ENCODE peak calls at places on chromosomes 2 and 18, in five cellular contexts. R is IMR-90, P is breast epithelium, G is HL-60, Y is choroid plexus epithelial cell. B is an unnamed sample.

GRCh38 chr2:187139469-187139868 is 290.5 kb upstream of the ZSWIM2 start:
- DNase-seq in R (no peak), P (no peak), G (no peak), Y (no peak), B (no peak)

GRCh38 chr18:46622999-46623398 is 34.0 kb downstream of the LOXHD1 start:
- DNase-seq in R (peak), P (no peak), G (no peak), Y (peak), B (peak)

GRCh38 chr2:16678964-16679363 is 13.3 kb upstream of the CYRIA start:
- DNase-seq in R (no peak), P (no peak), G (no peak), Y (no peak), B (no peak)

GRCh38 chr2:120825370-120826259 is 89.9 kb downstream of the GLI2 start:
- DNase-seq in R (peak), P (no peak), G (no peak), Y (peak), B (peak)

GRCh38 chr2:194672994-194673393 is 984.0 kb upstream of the SLC39A10 start:
- DNase-seq in R (no peak), P (no peak), G (no peak), Y (no peak), B (no peak)

GRCh38 chr2:83459456-83459855 is 999.6 kb downstream of the SUCLG1 start:
- DNase-seq in R (no peak), P (no peak), G (no peak), Y (no peak), B (no peak)

GRCh38 chr2:238614376-238614775 is 187.6 kb downstream of the ASB1 start:
- DNase-seq in R (no peak), P (no peak), G (no peak), Y (no peak), B (no peak)

GRCh38 chr2:153101187-153101586 is 377.4 kb downstream of the RPRM start:
- DNase-seq in R (no peak), P (no peak), G (no peak), Y (no peak), B (no peak)

GRCh38 chr18:52046842-52047241 is 293.2 kb upstream of the DCC start:
- DNase-seq in R (no peak), P (no peak), G (no peak), Y (no peak), B (no peak)

GRCh38 chr18:3624546-3624817 is 174.5 kb downstream of the TGIF1 start:
- DNase-seq in R (no peak), P (no peak), G (no peak), Y (no peak), B (no peak)
- H3K4me3 ChIP-seq in R (peak), P (no peak), G (no peak), Y (no peak), B (no peak)

DNA sequence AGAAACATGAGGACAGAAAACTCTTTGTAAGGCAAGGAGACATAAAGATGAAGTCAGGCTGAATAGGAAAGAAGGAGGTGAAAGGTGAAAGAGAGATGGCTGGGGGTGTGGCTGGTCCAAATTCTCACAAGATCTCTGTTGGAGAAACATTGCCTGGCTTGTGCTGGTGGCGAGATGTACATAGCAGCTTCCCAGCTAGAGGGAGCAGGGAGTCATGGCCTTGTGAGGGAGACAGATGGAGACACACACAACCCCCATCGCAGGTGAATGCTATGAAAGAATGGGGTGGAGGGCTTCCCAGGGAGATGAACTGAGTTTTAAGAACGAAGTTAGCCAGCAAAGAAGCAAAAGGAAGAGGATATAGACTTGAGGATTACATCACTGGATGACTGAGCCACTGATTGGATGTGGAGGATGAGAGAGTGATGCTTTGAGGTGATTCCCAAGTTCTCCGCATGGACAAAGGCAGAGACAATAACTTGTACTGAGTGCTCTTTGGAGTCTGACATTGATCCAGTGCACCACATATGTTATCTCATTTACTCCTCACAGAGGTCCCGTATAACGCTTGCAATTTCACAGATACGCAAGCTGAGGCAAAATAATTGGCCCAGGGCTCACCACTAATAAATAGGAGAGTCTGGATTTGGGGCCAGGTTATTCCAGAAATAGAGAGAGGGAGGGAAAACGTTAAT is 3.6 kb upstream of the EMX1 start:
- DNase-seq in R (no peak), P (no peak), G (no peak), Y (no peak), B (no peak)
- TF ChIP-seq CTCF in R (no peak), P (no peak), G (no peak), Y (peak), B (peak)

DNA sequence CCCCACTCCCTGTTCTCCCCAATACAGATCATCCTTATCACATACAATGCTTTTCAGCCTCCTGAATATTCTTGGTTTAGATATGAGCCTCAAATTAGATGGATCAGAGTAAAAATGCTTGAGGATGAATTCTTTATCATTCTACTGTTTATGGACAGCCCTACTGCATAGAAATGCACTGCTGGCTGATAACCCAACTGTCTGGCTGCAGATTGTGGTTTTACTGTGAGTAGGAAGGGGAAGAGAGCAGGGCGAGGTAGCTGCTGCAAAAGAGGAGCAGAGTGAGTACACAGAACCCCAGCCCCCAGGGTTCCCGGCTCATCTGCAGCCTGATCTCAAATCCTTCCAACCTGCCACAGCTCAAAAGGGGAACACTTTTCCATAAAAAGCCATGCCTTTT is 29.4 kb upstream of the NCOA1 start:
- DNase-seq in R (no peak), P (no peak), G (peak), Y (no peak), B (no peak)
- H3K4me3 ChIP-seq in R (no peak), P (no peak), G (no peak), Y (no peak), B (no peak)

GRCh38 chr2:85717308-85718005 is 23.3 kb downstream of the GNLY start:
- DNase-seq in R (peak), P (no peak), G (no peak), Y (no peak), B (no peak)
- TF ChIP-seq CTCF in R (no peak), P (no peak), G (no peak), Y (no peak), B (no peak)

DNA sequence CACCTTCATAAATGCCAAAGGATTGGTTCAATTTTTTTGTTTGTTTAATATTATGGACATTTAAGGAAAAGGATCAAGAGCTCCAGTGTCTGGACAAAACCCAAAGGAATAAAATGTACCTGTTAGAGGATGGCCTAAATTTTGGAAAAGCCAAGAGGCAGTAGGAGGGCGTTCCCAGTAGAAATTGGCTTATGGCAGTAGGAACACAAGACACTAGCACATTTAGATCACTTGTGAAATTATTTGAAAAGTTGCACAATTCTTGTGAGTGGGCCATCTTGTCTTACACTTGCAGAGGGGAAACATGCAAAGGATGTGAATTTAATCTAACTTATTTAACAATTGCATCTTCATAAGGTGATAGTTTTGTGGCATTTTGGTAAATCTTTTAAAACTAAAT is 3.2 kb downstream of the BZW1 start:
- DNase-seq in R (no peak), P (no peak), G (no peak), Y (peak), B (no peak)
- H3K4me3 ChIP-seq in R (no peak), P (no peak), G (no peak), Y (no peak), B (no peak)

GRCh38 chr2:133097666-133098065 is 427.7 kb upstream of the LYPD1 start:
- DNase-seq in R (peak), P (no peak), G (no peak), Y (no peak), B (no peak)

GRCh38 chr2:133090358-133090757 is 420.4 kb upstream of the LYPD1 start:
- DNase-seq in R (no peak), P (no peak), G (no peak), Y (no peak), B (no peak)

GRCh38 chr2:133092571-133092970 is 422.6 kb upstream of the LYPD1 start:
- DNase-seq in R (peak), P (no peak), G (no peak), Y (no peak), B (peak)
- TF ChIP-seq CTCF in R (no peak), P (no peak), G (no peak), Y (no peak), B (no peak)

DNA sequence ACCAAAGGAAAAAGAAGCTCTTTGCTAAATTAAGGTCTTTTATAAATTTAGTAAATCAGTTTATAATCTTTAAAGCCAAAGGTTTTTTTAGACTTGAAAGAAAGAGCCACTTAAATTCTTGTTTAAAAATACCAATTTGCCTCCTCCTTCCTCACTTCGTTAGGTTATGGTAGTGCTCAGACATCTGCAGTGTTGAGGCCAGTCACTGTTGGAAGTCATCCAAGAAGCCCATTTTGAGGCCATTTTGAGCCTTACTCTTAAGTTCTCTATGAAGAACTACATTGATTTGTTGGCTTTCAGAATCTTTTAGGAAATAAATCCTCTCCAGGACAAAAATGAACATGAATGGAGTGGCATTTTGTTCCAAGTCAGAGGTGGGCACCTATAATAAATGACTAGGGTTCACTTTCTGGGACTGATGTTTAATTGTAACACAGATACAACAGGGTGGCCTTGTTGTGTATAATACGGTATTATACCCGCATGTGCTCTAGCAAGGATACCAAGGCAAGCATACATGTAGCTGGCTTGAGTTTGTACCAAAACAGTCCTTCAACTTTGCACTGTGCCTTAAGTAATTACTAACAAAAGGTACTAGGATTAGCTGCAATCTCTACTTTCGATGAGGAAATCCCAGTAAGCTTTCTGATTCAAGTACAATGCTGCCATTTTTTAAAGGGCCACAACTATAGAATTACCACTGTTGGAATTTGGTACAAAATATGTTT is 22.8 kb downstream of the SLC66A3 start:
- DNase-seq in R (peak), P (no peak), G (no peak), Y (peak), B (peak)
- H3K4me3 ChIP-seq in R (no peak), P (no peak), G (no peak), Y (no peak), B (no peak)

DNA sequence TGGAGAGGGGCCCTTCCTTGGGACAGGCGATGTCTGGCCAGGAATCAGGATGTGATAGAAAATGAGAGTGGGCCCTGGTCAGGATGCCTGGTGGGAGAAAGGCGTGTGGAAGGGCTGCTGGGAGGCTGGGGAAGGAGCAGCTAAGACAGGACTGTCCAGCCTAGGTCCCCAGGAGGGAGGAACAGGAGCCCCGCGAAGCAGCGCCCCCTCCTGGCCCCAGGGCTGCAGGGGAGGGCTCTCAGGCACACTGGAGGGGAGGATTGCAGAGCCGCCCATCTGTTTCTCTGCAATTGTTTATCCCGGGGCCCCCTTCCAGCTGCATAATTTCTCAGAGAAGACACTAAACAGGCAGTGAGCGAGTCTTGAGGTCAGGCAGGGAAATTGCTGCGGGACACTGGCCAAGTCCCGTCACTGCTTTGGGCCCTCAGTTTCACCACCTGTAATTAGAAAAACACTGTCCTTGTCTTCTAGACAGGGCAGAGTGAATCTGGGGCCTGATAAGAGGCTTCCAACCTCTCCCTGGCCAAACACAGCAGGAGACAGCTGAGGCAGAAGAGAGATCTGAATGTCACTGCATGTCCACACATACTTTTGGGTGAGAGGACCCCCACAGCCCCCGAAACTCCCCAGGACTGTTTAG is 3.9 kb upstream of the NPPC start:
- DNase-seq in R (peak), P (peak), G (no peak), Y (peak), B (no peak)
- TF ChIP-seq CTCF in R (peak), P (no peak), G (peak), Y (peak), B (peak)

DNA sequence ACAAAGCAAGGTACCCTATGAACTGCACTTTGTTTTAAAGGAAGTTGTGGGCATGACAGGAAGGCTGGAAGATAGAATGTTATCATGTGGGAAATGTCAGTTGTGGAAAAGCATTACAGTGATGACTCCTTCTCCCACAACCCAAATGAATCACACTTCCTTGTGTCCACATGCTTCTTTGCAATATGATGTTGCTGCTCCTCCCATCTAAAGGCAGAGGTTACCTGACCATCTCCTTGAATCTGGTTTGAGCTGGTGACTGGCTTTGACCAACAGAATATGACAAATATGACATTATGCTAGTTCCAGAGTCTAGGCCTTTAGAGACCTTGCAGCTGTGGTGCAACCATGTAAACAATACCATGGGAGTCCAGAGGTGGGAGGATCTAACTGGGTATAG is 12.7 kb upstream of the NABP1 start:
- DNase-seq in R (peak), P (no peak), G (peak), Y (peak), B (peak)
- H3K4me3 ChIP-seq in R (no peak), P (no peak), G (no peak), Y (no peak), B (no peak)

DNA sequence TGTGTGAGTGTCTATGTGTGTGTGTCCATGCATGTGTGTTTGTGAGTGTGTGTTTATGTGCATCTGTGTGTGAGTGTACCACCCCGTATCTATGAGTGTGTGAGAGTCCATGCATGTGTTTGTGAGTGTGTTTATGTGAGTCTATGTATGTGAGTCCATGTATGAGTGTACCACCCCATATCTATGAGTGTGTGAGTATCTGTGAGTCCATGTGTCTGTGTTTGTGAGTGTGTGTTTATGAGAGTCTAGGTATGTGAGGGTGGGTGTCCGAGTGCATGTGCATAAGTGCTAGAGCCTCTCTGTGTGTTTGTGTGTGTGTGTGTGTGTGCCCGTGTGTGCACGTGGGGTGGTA is 86.0 kb upstream of the ATG16L1 start:
- DNase-seq in R (no peak), P (no peak), G (no peak), Y (no peak), B (no peak)
- TF ChIP-seq CTCF in R (no peak), P (no peak), G (no peak), Y (no peak), B (no peak)